ENCODE peak calls at places on chromosome 17, in six cellular contexts. R is Daoy; H is amniotic stem cell; Q is GM03348; D is adrenal gland; M is activated CD4-positive, alpha-beta T cell treated with anti-CD3 and anti-CD28 coated beads, Interleukin-2, amount 50 U/mL, for 1 hour. I is an unnamed sample.

GRCh38 chr17:61618950-61619349 is 27.9 kb upstream of the NACA2 start:
- DNase-seq in Q (no peak), M (no peak), R (no peak), D (no peak), H (no peak), I (no peak)

GRCh38 chr17:82330322-82331239 is 3.0 kb downstream of the SECTM1 start:
- DNase-seq in H (no peak), R (peak; percentile 89), Q (peak; percentile 68), M (no peak), D (no peak), I (peak; percentile 59)

GRCh38 chr17:81057079-81057730 is 22.3 kb downstream of the BAIAP2 start:
- DNase-seq in H (no peak), M (no peak), R (no peak), Q (peak; percentile 43), D (peak; percentile 93), I (no peak)

GRCh38 chr17:66522591-66523272 is 220.3 kb downstream of the PRKCA start:
- DNase-seq in M (no peak), Q (peak; percentile 37), H (no peak), R (peak; percentile 30), D (no peak), I (peak; percentile 76)

GRCh38 chr17:37110012-37110701 is 161.4 kb downstream of the AATF start:
- DNase-seq in H (no peak), Q (no peak), R (no peak), M (no peak), D (no peak), I (no peak)

GRCh38 chr17:65170839-65171238 is 33.7 kb downstream of the RGS9 start:
- DNase-seq in Q (no peak), M (no peak), R (peak; percentile 47), H (no peak), D (peak; percentile 64), I (peak; percentile 72)

GRCh38 chr17:39609416-39610025 is 1.8 kb upstream of the NEUROD2 start:
- DNase-seq in R (no peak), Q (no peak), M (no peak), D (no peak), H (no peak), I (no peak)

GRCh38 chr17:71527311-71527710 is 593.5 kb upstream of the SOX9 start:
- DNase-seq in D (no peak), H (no peak), R (peak; percentile 50), M (no peak), Q (peak; percentile 29), I (peak; percentile 78)

GRCh38 chr17:69872675-69873262 is 202.3 kb upstream of the KCNJ16 start:
- DNase-seq in R (no peak), D (no peak), Q (no peak), H (no peak), M (no peak), I (no peak)

GRCh38 chr17:45234641-45235040 is 13.0 kb downstream of the FMNL1 start:
- DNase-seq in M (no peak), R (no peak), D (no peak), Q (no peak), H (no peak), I (no peak)

GRCh38 chr17:72514888-72515287 is 394.1 kb downstream of the SOX9 start:
- DNase-seq in H (no peak), D (no peak), M (no peak), R (peak; percentile 92), Q (peak; percentile 62), I (peak; percentile 82)

GRCh38 chr17:68868708-68869107 is 86.5 kb downstream of the ABCA8 start:
- DNase-seq in Q (no peak), D (peak; percentile 62), M (no peak), H (no peak), R (no peak), I (peak; percentile 9)

GRCh38 chr17:21014498-21014897 is 28.3 kb downstream of the USP22 start:
- DNase-seq in Q (no peak), R (no peak), H (no peak), D (no peak), M (no peak), I (no peak)

GRCh38 chr17:55265434-55266021 is 768 bp downstream of the HLF start:
- DNase-seq in R (no peak), H (no peak), Q (peak; percentile 22), M (peak; percentile 11), D (peak; percentile 61), I (no peak)

GRCh38 chr17:47076171-47076570 is 97.1 kb upstream of the RPRML start:
- DNase-seq in M (no peak), R (no peak), H (no peak), D (no peak), Q (no peak), I (no peak)

GRCh38 chr17:37825851-37826250 is 81.0 kb upstream of the HNF1B start:
- DNase-seq in R (no peak), D (no peak), Q (no peak), H (no peak), M (no peak), I (no peak)

GRCh38 chr17:34615326-34615725 is 35.9 kb downstream of the TMEM132E start:
- DNase-seq in R (no peak), M (no peak), H (no peak), D (no peak), Q (no peak), I (no peak)

GRCh38 chr17:77327181-77327565 is 186.4 kb downstream of the SEC14L1 start:
- DNase-seq in H (no peak), M (no peak), R (no peak), Q (no peak), D (peak; percentile 49), I (no peak)

GRCh38 chr17:39617446-39618251 is 9.1 kb upstream of the PPP1R1B start:
- DNase-seq in H (no peak), D (peak; percentile 76), Q (peak; percentile 89), R (peak; percentile 77), M (peak; percentile 49), I (peak; percentile 64)

GRCh38 chr17:49910094-49910857 is 58.7 kb upstream of the DLX4 start:
- DNase-seq in R (peak; percentile 80), D (no peak), H (no peak), Q (no peak), M (no peak), I (peak; percentile 72)

GRCh38 chr17:70297397-70297796 is 128.1 kb downstream of the KCNJ2 start:
- DNase-seq in M (no peak), H (no peak), R (no peak), Q (no peak), D (no peak), I (no peak)

GRCh38 chr17:61462734-61463067 is 10.5 kb downstream of the TBX4 start:
- DNase-seq in M (no peak), R (no peak), D (no peak), Q (no peak), H (no peak), I (no peak)